ENCODE peak calls at places on chromosomes 16 and 17, in eight cellular contexts. A is CD4-positive, alpha-beta T cell; G is lower leg skin; U is left ventricle myocardium inferior; J is heart right ventricle; R is lower lobe of right lung; F is psoas muscle; T is heart left ventricle. O is an unnamed sample.

GRCh38 chr17:77847211-77848085 is 111.1 kb upstream of the TNRC6C start:
- DNase-seq in A (no peak), J (no peak), U (peak), T (no peak), F (no peak), R (peak), G (no peak), O (no peak)

GRCh38 chr16:15535772-15536171 is 101.4 kb downstream of the BMERB1 start:
- DNase-seq in F (no peak), J (no peak), U (no peak), G (no peak), T (no peak), R (no peak), A (no peak), O (no peak)

GRCh38 chr17:19021622-19022083 is 17.1 kb upstream of the FAM83G start:
- DNase-seq in F (peak), A (peak), T (peak), R (peak), U (no peak), J (no peak), G (no peak), O (no peak)

GRCh38 chr17:80481284-80482057 is 5.1 kb upstream of the NPTX1 start:
- DNase-seq in G (no peak), F (no peak), T (no peak), R (no peak), J (no peak), A (no peak), U (no peak), O (no peak)

GRCh38 chr16:28569011-28569410 is 15.3 kb downstream of the SGF29 start:
- DNase-seq in T (no peak), F (no peak), A (no peak), R (no peak), U (no peak), J (no peak), G (no peak), O (no peak)

GRCh38 chr16:4426722-4427372 is 1.2 kb downstream of the DNAJA3 start:
- DNase-seq in A (no peak), R (no peak), F (no peak), T (no peak), U (no peak), G (no peak), J (no peak), O (no peak)

GRCh38 chr16:67883146-67883871 is 1.4 kb upstream of the NRN1L start:
- DNase-seq in J (no peak), T (no peak), A (no peak), U (no peak), G (no peak), R (no peak), F (no peak), O (no peak)

GRCh38 chr17:80501739-80502577 is 25.6 kb upstream of the NPTX1 start:
- DNase-seq in J (no peak), G (no peak), A (no peak), F (no peak), R (no peak), T (no peak), U (no peak), O (no peak)

GRCh38 chr16:66365588-66365987 is 903 bp upstream of the CDH5 start:
- DNase-seq in U (peak), T (peak), G (peak), A (no peak), J (peak), R (no peak), F (peak), O (no peak)

GRCh38 chr16:88790312-88791150 is 5.5 kb upstream of the PIEZO1 start:
- DNase-seq in J (no peak), R (peak), A (peak), F (no peak), G (no peak), T (no peak), U (peak), O (no peak)

GRCh38 chr16:47142469-47143328 is 1.0 kb downstream of the NETO2 start:
- DNase-seq in T (peak), G (no peak), F (peak), J (peak), R (peak), U (peak), A (peak), O (no peak)

GRCh38 chr17:74960739-74961342 is 11.7 kb downstream of the HID1 start:
- DNase-seq in G (no peak), A (peak), T (no peak), F (no peak), U (no peak), R (peak), J (no peak), O (no peak)

GRCh38 chr16:85166699-85167588 is 54.7 kb upstream of the CIBAR2 start:
- DNase-seq in R (peak), G (no peak), T (no peak), U (no peak), J (no peak), F (peak), A (no peak), O (no peak)

GRCh38 chr16:46830417-46830901 is 521 bp downstream of the C16orf87 start:
- DNase-seq in J (peak), T (no peak), G (peak), R (peak), F (peak), A (peak), U (peak), O (peak)

GRCh38 chr17:57868007-57868774 is 18.3 kb upstream of the MRPS23 start:
- DNase-seq in A (no peak), U (peak), G (peak), J (peak), F (peak), R (peak), T (peak), O (peak)

GRCh38 chr16:73000020-73000906 is 47.7 kb downstream of the ZFHX3 start:
- DNase-seq in F (peak), J (peak), A (no peak), R (no peak), G (peak), U (peak), T (peak), O (peak)

GRCh38 chr17:73338050-73338491 is 26.3 kb upstream of the CDC42EP4 start:
- DNase-seq in R (no peak), T (no peak), U (no peak), F (no peak), J (no peak), G (peak), A (no peak), O (no peak)

GRCh38 chr16:89014611-89015230 is 37.7 kb upstream of the CBFA2T3 start:
- DNase-seq in J (no peak), G (no peak), U (peak), R (peak), A (no peak), T (no peak), F (peak), O (no peak)

GRCh38 chr17:43471801-43472200 is 12.0 kb upstream of the DHX8 start:
- DNase-seq in J (no peak), U (no peak), R (no peak), G (no peak), A (no peak), T (no peak), F (no peak), O (no peak)

GRCh38 chr17:10295728-10296343 is 77.0 kb downstream of the MYH13 start:
- DNase-seq in T (peak), U (peak), A (no peak), J (peak), F (peak), R (no peak), G (peak), O (peak)

GRCh38 chr17:64491034-64491860 is 5.6 kb downstream of the POLG2 start:
- DNase-seq in T (no peak), A (peak), G (no peak), F (no peak), J (peak), R (no peak), U (no peak), O (no peak)

GRCh38 chr16:4006441-4006989 is 109.7 kb downstream of the ADCY9 start:
- DNase-seq in T (no peak), A (no peak), U (no peak), G (no peak), J (no peak), R (peak), F (no peak), O (no peak)

GRCh38 chr17:63775420-63775819 is 1.4 kb downstream of the DDX42 start:
- DNase-seq in J (no peak), A (no peak), R (no peak), T (no peak), G (no peak), U (no peak), F (no peak), O (no peak)

GRCh38 chr16:83887088-83887487 is 11.8 kb upstream of the MLYCD start:
- DNase-seq in J (no peak), R (no peak), G (no peak), T (no peak), U (no peak), A (no peak), F (no peak), O (no peak)

GRCh38 chr16:77869997-77870813 is 81.8 kb downstream of the VAT1L start:
- DNase-seq in U (peak), A (no peak), R (no peak), F (no peak), J (peak), T (no peak), G (peak), O (peak)

GRCh38 chr17:82320956-82321927 is 3.8 kb upstream of the CD7 start:
- DNase-seq in A (peak), G (no peak), T (no peak), F (no peak), J (no peak), U (no peak), R (peak), O (no peak)

GRCh38 chr17:38897176-38897575 is 27.3 kb downstream of the LASP1 start:
- DNase-seq in T (peak), R (no peak), G (no peak), F (peak), U (peak), A (no peak), J (peak), O (no peak)

GRCh38 chr16:85679870-85680269 is 8.9 kb downstream of the GINS2 start:
- DNase-seq in G (no peak), T (no peak), A (no peak), U (no peak), R (peak), J (no peak), F (no peak), O (no peak)

GRCh38 chr16:11009027-11009755 is 64.8 kb downstream of the CLEC16A start:
- DNase-seq in F (no peak), J (no peak), T (no peak), R (no peak), U (no peak), G (no peak), A (no peak), O (no peak)

GRCh38 chr17:83176956-83177583 is 97.7 kb downstream of the METRNL start:
- DNase-seq in U (no peak), A (no peak), T (no peak), R (no peak), G (peak), J (no peak), F (no peak), O (no peak)

GRCh38 chr16:10240854-10241613 is 58.8 kb upstream of the GRIN2A start:
- DNase-seq in F (no peak), J (no peak), U (no peak), G (no peak), T (no peak), R (no peak), A (no peak), O (no peak)

GRCh38 chr16:78129349-78129748 is 29.9 kb downstream of the WWOX start:
- DNase-seq in T (no peak), R (no peak), A (no peak), J (no peak), F (no peak), U (no peak), G (no peak), O (no peak)

DNA sequence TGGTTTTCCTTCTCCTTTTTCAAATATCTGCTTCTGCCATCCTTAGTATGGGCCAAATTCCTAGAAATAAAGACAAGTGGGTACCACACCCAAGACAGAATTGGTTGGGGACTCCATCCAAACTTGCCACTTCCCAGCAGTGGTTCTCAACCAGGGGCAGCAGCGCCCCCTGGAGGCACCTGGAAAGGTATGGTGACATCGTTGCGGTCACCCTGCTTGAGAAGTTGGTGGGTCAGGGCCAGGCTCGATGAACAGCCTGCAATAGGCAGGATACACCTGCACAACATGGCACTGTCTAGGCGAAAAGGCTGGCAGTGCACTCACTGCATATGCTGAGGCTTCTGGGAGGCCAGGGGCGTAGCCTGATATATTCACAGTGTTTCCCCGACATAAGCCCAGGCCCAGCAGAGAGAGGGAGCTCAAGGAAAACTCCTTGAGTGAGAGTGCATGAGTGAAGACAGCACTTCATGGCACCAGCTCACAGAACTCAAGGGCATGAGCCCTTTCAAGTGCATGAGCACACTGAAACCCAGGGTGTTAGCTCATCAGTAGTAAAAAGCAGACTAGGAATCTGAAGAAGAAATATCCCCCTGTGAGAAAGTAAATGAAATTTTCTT is 57.7 kb downstream of the CMC2 start:
- DNase-seq in F (peak), T (peak), A (peak), R (peak), U (peak), J (peak), G (no peak), O (no peak)
- TF ChIP-seq CTCF in F (peak), T (peak), A (peak), R (peak), U (peak), J (peak), G (no peak), O (peak)

GRCh38 chr17:33687831-33688230 is 394.7 kb upstream of the ASIC2 start:
- DNase-seq in T (no peak), G (no peak), A (no peak), F (no peak), U (no peak), R (no peak), J (no peak), O (no peak)

GRCh38 chr17:33688771-33689170 is 395.7 kb upstream of the ASIC2 start:
- DNase-seq in U (no peak), A (no peak), F (no peak), R (no peak), G (no peak), J (no peak), T (no peak), O (no peak)

GRCh38 chr17:33684714-33685113 is 391.6 kb upstream of the ASIC2 start:
- DNase-seq in R (no peak), F (no peak), A (no peak), J (no peak), U (no peak), T (no peak), G (no peak), O (no peak)

GRCh38 chr17:33682622-33683021 is 389.5 kb upstream of the ASIC2 start:
- DNase-seq in R (no peak), G (no peak), A (no peak), U (no peak), J (no peak), F (no peak), T (no peak), O (no peak)

DNA sequence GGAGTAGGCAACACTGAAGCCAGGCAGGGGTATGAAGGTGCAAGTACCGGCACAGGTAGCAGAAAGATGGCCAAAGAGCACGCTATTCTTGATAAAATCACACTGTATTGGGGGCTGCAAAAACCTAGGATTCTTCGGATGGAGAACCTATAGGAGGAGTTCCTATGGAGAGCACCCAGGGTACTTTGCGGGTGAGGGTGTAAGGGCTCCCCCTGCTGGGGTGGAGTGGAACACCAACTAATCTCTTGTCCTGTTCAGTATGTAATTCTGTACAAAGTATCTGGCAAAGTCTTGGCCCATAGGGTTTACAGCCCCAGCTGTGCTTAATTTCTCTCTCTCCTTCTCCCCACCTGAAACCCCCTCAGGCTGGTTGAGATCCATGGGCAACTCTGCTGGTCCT is 393.1 kb upstream of the ASIC2 start:
- DNase-seq in R (no peak), A (no peak), T (no peak), U (no peak), G (peak), J (no peak), F (no peak), O (no peak)
- TF ChIP-seq CTCF in R (peak), A (peak), T (peak), U (peak), G (no peak), J (peak), F (no peak), O (no peak)

GRCh38 chr16:813916-814412 is 13.4 kb upstream of the GNG13 start:
- DNase-seq in T (no peak), A (no peak), G (no peak), J (no peak), U (no peak), F (no peak), R (no peak), O (no peak)
- TF ChIP-seq CTCF in T (no peak), A (peak), G (no peak), J (no peak), U (no peak), F (no peak), R (no peak), O (no peak)

GRCh38 chr16:14283786-14284185 is 212.7 kb downstream of the MRTFB start:
- DNase-seq in F (no peak), A (no peak), U (no peak), J (no peak), R (no peak), G (no peak), T (no peak), O (no peak)

GRCh38 chr16:14284371-14284770 is 213.3 kb downstream of the MRTFB start:
- DNase-seq in F (no peak), R (no peak), T (no peak), G (no peak), J (no peak), A (no peak), U (no peak), O (no peak)

GRCh38 chr16:14285542-14286380 is 214.6 kb downstream of the MRTFB start:
- DNase-seq in G (peak), T (peak), F (peak), A (peak), R (peak), J (peak), U (peak), O (peak)

GRCh38 chr16:14284930-14285541 is 213.9 kb downstream of the MRTFB start:
- DNase-seq in F (no peak), T (no peak), U (peak), A (no peak), R (peak), J (no peak), G (no peak), O (no peak)

DNA sequence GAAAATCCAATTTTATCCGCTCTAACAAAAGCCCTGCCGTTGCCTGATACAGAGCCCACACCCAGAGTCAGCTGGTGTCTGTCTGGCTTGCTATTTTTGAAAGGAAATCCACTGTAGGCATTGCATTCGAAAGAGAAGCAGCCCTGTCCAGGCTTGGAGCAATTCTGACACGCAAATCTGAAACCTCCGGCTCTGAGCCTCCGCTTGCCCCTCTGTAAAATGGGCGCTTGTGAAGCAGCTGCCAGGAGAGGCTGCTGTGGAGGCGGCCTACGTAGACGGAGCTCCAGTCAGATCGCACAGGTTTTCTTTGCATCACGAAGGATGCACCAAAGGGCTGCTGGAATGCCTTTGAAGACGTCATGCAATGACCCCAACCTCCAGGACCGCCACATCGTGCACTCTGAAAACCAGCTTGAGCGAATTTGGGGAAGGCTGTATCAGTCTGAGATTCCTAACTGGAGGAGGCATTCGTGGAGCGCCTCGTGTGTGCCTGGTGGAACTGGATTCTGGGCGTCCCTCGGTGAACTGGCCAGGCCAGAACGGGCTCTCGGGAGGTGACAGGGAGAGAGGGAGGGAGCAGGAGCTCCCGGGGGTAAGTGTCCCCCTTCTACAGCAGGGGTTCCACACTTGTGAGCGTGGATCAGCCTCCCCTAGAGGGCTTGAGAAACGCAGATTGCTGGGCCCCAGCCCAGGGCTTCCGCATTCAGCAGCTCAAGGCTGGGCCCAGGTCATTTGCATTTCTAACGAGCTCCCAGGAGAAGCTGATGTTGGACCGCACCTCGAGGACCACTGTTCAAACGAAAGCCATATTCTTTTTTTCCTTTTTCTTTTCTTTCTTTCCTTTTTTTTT is 215.5 kb downstream of the MRTFB start:
- DNase-seq in R (no peak), G (no peak), T (no peak), A (no peak), U (no peak), F (no peak), J (no peak), O (no peak)
- TF ChIP-seq CTCF in R (peak), G (no peak), T (no peak), A (no peak), U (no peak), F (no peak), J (no peak), O (no peak)

O was measured in prostate gland.